ENCODE peak calls at places on chromosome 1, in six cellular contexts. Z is A549; T is CD4-positive, CD25-positive, alpha-beta regulatory T cell; D is dorsolateral prefrontal cortex; L is PC-9; I is cardiac muscle cell. R is an unnamed sample.

GRCh38 chr1:109763646-109764415 is at the start of gene EPS8L3:
- DNase-seq in D (peak; percentile 37), T (no peak), I (no peak), Z (no peak), L (no peak), R (no peak)

GRCh38 chr1:206606867-206607266 is 5.4 kb downstream of the EIF2D start:
- DNase-seq in T (peak; percentile 50), D (no peak), Z (peak; percentile 77), L (no peak), I (no peak), R (no peak)

GRCh38 chr1:84668185-84668584 is 22.1 kb downstream of the SSX2IP start:
- DNase-seq in L (no peak), Z (no peak), I (no peak), D (no peak), T (peak; percentile 22), R (peak; percentile 25)

GRCh38 chr1:55337801-55338447 is 122.8 kb upstream of the USP24 start:
- DNase-seq in Z (peak; percentile 7), L (peak; percentile 6), I (peak; percentile 70), T (peak; percentile 53), D (no peak), R (no peak)

GRCh38 chr1:231776006-231776707 is 149.6 kb downstream of the DISC1 start:
- DNase-seq in T (no peak), D (no peak), I (no peak), Z (no peak), L (no peak), R (no peak)

GRCh38 chr1:94044290-94044790 is 76.6 kb downstream of the ABCA4 start:
- DNase-seq in T (no peak), D (no peak), I (no peak), Z (no peak), L (peak; percentile 54), R (no peak)

GRCh38 chr1:115953180-115953579 is 23.1 kb upstream of the SLC22A15 start:
- DNase-seq in I (no peak), T (no peak), L (no peak), Z (no peak), D (no peak), R (no peak)

GRCh38 chr1:89822999-89823628 is 2.3 kb downstream of the LRRC8D start:
- DNase-seq in T (no peak), Z (no peak), D (no peak), L (no peak), I (no peak), R (no peak)

GRCh38 chr1:118275716-118276115 is 90.7 kb upstream of the SPAG17 start:
- DNase-seq in L (no peak), Z (no peak), I (no peak), T (no peak), D (no peak), R (no peak)

GRCh38 chr1:232192781-232193450 is 437.0 kb downstream of the SIPA1L2 start:
- DNase-seq in T (no peak), D (no peak), I (no peak), Z (no peak), L (no peak), R (no peak)

GRCh38 chr1:224203243-224204016 is 20.4 kb downstream of the DEGS1 start:
- DNase-seq in D (peak; percentile 49), I (no peak), T (no peak), L (peak; percentile 60), Z (no peak), R (no peak)

GRCh38 chr1:40711465-40712404 is 20.2 kb downstream of the NFYC start:
- DNase-seq in L (peak; percentile 71), I (peak; percentile 28), D (no peak), T (no peak), Z (no peak), R (no peak)

GRCh38 chr1:34597877-34598514 is 156.9 kb upstream of the GJB5 start:
- DNase-seq in Z (peak; percentile 46), I (peak; percentile 84), D (peak; percentile 87), L (peak; percentile 54), T (peak; percentile 46), R (no peak)

GRCh38 chr1:156641761-156642264 is at the start of gene BCAN:
- DNase-seq in T (no peak), L (no peak), I (peak; percentile 83), Z (no peak), D (peak; percentile 83), R (no peak)
- H3K4me3 ChIP-seq in T (peak within 1 kb of the TSS; percentile 26), L (no peak within 1 kb of the TSS), I (peak within 1 kb of the TSS; percentile 34), Z (no peak within 1 kb of the TSS), D (peak within 1 kb of the TSS; percentile 68), R (no peak within 1 kb of the TSS)

GRCh38 chr1:170674986-170675385 is 11.1 kb downstream of the PRRX1 start:
- DNase-seq in D (no peak), Z (no peak), I (no peak), T (no peak), L (no peak), R (no peak)

GRCh38 chr1:170676628-170677027 is 12.7 kb downstream of the PRRX1 start:
- DNase-seq in L (no peak), D (no peak), Z (no peak), T (no peak), I (no peak), R (no peak)

GRCh38 chr1:170680428-170680827 is 16.5 kb downstream of the PRRX1 start:
- DNase-seq in I (no peak), Z (no peak), D (no peak), L (no peak), T (no peak), R (no peak)

GRCh38 chr1:170675825-170676224 is 11.9 kb downstream of the PRRX1 start:
- DNase-seq in D (no peak), I (no peak), T (no peak), Z (no peak), L (no peak), R (no peak)

GRCh38 chr1:170678196-170678595 is 14.3 kb downstream of the PRRX1 start:
- DNase-seq in I (no peak), Z (no peak), L (no peak), T (no peak), D (no peak), R (no peak)
- H3K27ac ChIP-seq in I (no peak overlapping the region), Z (no peak overlapping the region), L (no peak overlapping the region), T (no peak overlapping the region), D (no peak overlapping the region), R (no peak overlapping the region)

DNA sequence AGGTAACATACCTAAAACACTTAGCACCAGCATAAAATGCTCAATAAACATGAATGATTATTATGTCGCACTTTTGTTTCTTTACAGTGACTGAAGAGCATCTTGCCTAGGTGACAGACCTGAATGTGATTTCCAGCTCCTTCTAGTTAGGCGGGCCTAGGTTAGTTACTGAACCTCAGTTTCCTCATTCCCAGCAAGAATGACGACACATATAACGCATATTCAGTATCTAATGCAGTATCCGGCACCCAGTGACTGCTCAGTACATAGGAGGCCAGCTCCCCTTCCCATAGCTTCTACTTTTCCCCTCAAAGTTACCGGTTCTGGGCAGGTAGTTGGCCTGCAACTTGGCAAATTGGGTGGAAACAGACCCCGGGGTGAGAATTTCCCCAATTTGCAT is 763 bp downstream of the AUNIP start:
- DNase-seq in L (no peak), I (no peak), Z (no peak), D (no peak), T (no peak), R (no peak)
- H3K4me3 ChIP-seq in L (peak overlapping the region; percentile 99), I (peak overlapping the region; percentile 43), Z (peak overlapping the region; percentile 63), D (peak overlapping the region; percentile 51), T (peak overlapping the region; percentile 75), R (peak overlapping the region; percentile 54)

DNA sequence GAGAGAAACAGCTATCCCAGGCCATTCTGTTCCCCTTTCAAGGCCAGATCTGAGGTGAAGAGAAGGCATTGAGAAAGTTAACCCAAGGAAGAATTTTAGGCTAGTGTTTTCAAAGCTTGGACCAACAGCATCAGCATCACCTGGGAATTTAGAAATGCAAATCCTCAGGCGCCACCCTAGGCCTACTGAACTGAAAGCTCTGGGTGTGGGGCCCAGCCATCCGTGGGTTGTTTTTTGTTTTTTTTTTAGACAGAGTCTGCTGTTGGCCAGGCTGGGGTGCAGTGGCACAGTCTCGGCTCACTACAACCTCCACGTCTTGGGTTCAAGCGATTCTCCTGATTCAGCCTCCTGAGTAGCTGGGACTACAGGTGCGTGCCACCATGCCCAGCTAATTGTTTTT is 98.6 kb downstream of the RNF220 start:
- DNase-seq in Z (no peak), L (no peak), D (no peak), T (no peak), I (no peak), R (no peak)
- H3K27ac ChIP-seq in Z (no peak overlapping the region), L (no peak overlapping the region), D (peak overlapping the region; percentile 84), T (no peak overlapping the region), I (no peak overlapping the region), R (no peak overlapping the region)

GRCh38 chr1:164703971-164704411 is 145.0 kb downstream of the PBX1 start:
- DNase-seq in T (no peak), I (no peak), Z (no peak), D (no peak), L (no peak), R (no peak)
- H3K4me3 ChIP-seq in T (no peak overlapping the region), I (no peak overlapping the region), Z (no peak overlapping the region), D (no peak overlapping the region), L (no peak overlapping the region), R (no peak overlapping the region)

GRCh38 chr1:9338354-9339250 is 45.9 kb downstream of the SPSB1 start:
- DNase-seq in I (no peak), T (no peak), Z (no peak), L (no peak), D (no peak), R (no peak)
- H3K27ac ChIP-seq in I (no peak overlapping the region), T (no peak overlapping the region), Z (no peak overlapping the region), L (no peak overlapping the region), D (no peak overlapping the region), R (no peak overlapping the region)

GRCh38 chr1:29183287-29183686 is 1.6 kb upstream of the SRSF4 start:
- DNase-seq in I (no peak), Z (no peak), L (no peak), T (no peak), D (no peak), R (no peak)
- H3K4me3 ChIP-seq in I (no peak overlapping the region), Z (no peak overlapping the region), L (no peak overlapping the region), T (no peak overlapping the region), D (no peak overlapping the region), R (no peak overlapping the region)